ENCODE peak calls at places on chromosome 15, in five cellular contexts. C is body of pancreas, Q is transverse colon, X is pancreas, O is RWPE1. R is an unnamed sample.

GRCh38 chr15:83380026-83380425 is 67.1 kb upstream of the SH3GL3 start:
- DNase-seq in C (no peak), Q (no peak), X (no peak), O (peak), R (no peak)

GRCh38 chr15:37098468-37099320 is 1.7 kb downstream of the MEIS2 start:
- DNase-seq in C (peak), Q (no peak), X (peak), O (peak), R (peak)

GRCh38 chr15:68589783-68590710 is 11.3 kb downstream of the CORO2B start:
- DNase-seq in C (no peak), Q (no peak), X (no peak), O (no peak), R (no peak)

GRCh38 chr15:65740148-65740547 is 51.9 kb downstream of the DENND4A start:
- DNase-seq in C (no peak), Q (no peak), X (no peak), O (no peak), R (no peak)

GRCh38 chr15:72962054-72962702 is 90.1 kb upstream of the NEO1 start:
- DNase-seq in C (no peak), Q (peak), X (no peak), O (no peak), R (no peak)

GRCh38 chr15:40238481-40238926 is 359 bp upstream of the PAK6 start:
- DNase-seq in C (no peak), Q (no peak), X (no peak), O (no peak), R (no peak)

GRCh38 chr15:34239151-34239761 is 14.4 kb downstream of the EMC4 start:
- DNase-seq in C (no peak), Q (no peak), X (no peak), O (peak), R (no peak)

GRCh38 chr15:90701880-90702630 is 15.1 kb upstream of the BLM start:
- DNase-seq in C (no peak), Q (peak), X (no peak), O (no peak), R (peak)

GRCh38 chr15:98713585-98714001 is 65.3 kb downstream of the IGF1R start:
- DNase-seq in C (no peak), Q (peak), X (no peak), O (peak), R (peak)

GRCh38 chr15:35992791-35993190 is 446.8 kb upstream of the DPH6 start:
- DNase-seq in C (no peak), Q (no peak), X (no peak), O (no peak), R (no peak)

GRCh38 chr15:100525894-100526512 is 2.7 kb downstream of the CERS3 start:
- DNase-seq in C (peak), Q (peak), X (peak), O (no peak), R (no peak)

GRCh38 chr15:74723754-74724334 is 1.5 kb downstream of the CYP1A1 start:
- DNase-seq in C (no peak), Q (no peak), X (no peak), O (peak), R (peak)

GRCh38 chr15:63528138-63528659 is 23.8 kb downstream of the USP3 start:
- DNase-seq in C (no peak), Q (no peak), X (no peak), O (no peak), R (no peak)

GRCh38 chr15:26260517-26261133 is 397.5 kb upstream of the ATP10A start:
- DNase-seq in C (peak), Q (no peak), X (peak), O (no peak), R (peak)

GRCh38 chr15:80841537-80841936 is 62.4 kb downstream of the CEMIP start:
- DNase-seq in C (no peak), Q (no peak), X (no peak), O (no peak), R (no peak)

GRCh38 chr15:90213818-90214204 is 12.7 kb downstream of the SEMA4B start:
- DNase-seq in C (peak), Q (no peak), X (no peak), O (no peak), R (no peak)

GRCh38 chr15:78316211-78317077 is 17.0 kb upstream of the SKIC8 start:
- DNase-seq in C (no peak), Q (peak), X (no peak), O (no peak), R (no peak)

GRCh38 chr15:31236184-31237041 is 90.2 kb upstream of the KLF13 start:
- DNase-seq in C (peak), Q (peak), X (peak), O (peak), R (no peak)

GRCh38 chr15:70826634-70827033 is 27.3 kb downstream of the LARP6 start:
- DNase-seq in C (no peak), Q (peak), X (no peak), O (peak), R (no peak)

GRCh38 chr15:28018291-28019044 is 80.6 kb downstream of the OCA2 start:
- DNase-seq in C (no peak), Q (no peak), X (no peak), O (no peak), R (no peak)

GRCh38 chr15:32646304-32646703 is 4.8 kb downstream of the SCG5 start:
- DNase-seq in C (no peak), Q (no peak), X (no peak), O (no peak), R (no peak)

GRCh38 chr15:57635300-57635944 is 43.7 kb downstream of the MYZAP start:
- DNase-seq in C (peak), Q (peak), X (peak), O (no peak), R (no peak)
- TF ChIP-seq CTCF in C (peak), Q (no peak), X (no peak), O (no peak), R (no peak)

DNA sequence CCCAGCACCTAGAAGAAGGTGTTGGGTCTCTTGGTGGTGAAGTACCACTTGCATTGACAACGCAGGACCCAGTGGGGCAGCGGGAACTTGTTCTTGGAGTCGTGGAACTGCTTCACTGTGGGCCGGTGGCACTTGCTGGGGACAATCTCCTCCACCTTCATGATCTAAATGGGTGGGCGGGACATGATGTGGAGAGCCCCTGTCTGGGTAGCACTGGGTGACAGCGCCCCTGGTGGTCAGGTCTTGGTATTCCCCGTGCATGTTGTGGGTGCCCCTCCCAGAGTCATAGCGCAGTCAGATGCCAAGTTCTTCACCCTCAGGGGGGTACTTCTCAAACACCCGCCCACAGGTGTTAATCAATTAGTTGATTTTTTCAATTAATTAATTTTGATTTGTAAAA is 60.2 kb downstream of the AGBL1 start:
- DNase-seq in C (no peak), Q (no peak), X (no peak), O (no peak), R (no peak)
- TF ChIP-seq CTCF in C (no peak), Q (no peak), X (no peak), O (peak), R (peak)

DNA sequence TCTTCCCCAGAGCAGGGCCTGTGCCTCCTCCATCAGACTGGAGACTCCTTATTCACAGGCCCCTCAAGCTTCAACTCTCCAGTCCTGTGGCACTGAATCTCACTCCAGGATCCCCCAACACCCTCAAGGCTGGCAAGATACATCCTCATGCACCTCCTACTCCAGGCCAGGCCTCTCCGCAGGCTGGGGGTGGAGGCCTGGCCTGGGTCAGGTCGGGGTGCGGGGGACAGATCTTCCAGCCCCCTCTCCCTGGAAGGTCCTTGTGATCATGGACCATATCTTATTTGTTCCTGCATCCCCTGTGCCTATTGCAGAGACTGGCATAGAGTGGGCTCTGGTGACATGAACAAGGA is 147.3 kb downstream of the SMAD6 start:
- DNase-seq in C (no peak), Q (no peak), X (no peak), O (no peak), R (no peak)
- TF ChIP-seq CTCF in C (no peak), Q (no peak), X (no peak), O (no peak), R (no peak)

DNA sequence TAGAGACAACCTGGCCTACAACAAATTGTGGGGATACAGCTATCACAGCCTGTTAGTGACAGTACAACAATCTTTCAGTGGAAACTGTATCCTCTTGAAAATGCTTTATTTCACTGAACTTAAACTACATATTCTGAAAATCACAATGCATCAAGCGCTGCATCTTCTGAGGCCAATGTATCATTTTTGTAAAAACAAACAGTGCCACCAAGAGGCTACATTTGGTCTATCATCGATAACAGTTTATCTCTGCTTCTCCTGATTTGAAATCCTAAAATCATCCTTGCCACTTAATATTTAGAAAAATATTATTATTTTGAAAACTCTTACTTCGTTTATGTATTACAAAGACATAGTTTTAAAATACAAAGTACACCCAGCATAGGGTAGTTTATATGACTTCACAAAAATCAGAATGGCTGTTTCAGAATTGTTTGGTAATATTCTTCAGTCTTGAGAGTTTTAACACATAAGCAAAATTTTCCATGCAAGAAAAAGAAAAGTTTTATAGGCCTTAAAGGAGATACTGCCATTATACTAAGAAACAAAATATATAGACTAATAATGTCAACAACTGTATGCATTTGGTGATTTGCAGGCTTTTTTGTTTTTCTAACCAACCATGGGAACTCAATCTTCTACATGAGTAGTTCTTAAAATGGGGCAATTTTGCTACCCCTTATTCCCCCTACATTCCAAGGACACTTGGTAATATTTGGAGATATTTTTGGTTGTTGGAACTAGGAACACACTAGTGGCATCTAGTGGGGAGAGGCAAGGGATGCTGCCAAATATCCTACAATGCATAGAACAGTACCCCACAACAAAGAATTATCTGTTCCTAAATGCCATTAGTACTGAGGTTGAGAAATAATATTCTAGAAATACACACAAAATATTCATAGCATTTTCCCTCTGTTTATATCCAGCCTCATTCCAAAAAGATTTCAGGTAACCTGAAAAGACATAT is 42.3 kb downstream of the WDR72 start:
- DNase-seq in C (no peak), Q (no peak), X (no peak), O (peak), R (no peak)
- TF ChIP-seq CTCF in C (peak), Q (no peak), X (peak), O (peak), R (peak)

GRCh38 chr15:89130194-89130593 is 41.9 kb downstream of the ABHD2 start:
- DNase-seq in C (no peak), Q (no peak), X (no peak), O (no peak), R (no peak)
- TF ChIP-seq CTCF in C (no peak), Q (no peak), X (no peak), O (no peak), R (no peak)

GRCh38 chr15:61624950-61625349 is 395.8 kb upstream of the RORA start:
- DNase-seq in C (no peak), Q (no peak), X (no peak), O (no peak), R (no peak)
- TF ChIP-seq CTCF in C (no peak), Q (no peak), X (no peak), O (no peak), R (no peak)

GRCh38 chr15:55522741-55523450 is 14.9 kb upstream of the DNAAF4 start:
- DNase-seq in C (no peak), Q (no peak), X (no peak), O (no peak), R (no peak)

GRCh38 chr15:55518009-55518408 is 10.0 kb upstream of the DNAAF4 start:
- DNase-seq in C (no peak), Q (no peak), X (no peak), O (no peak), R (no peak)

GRCh38 chr15:55514414-55514850 is 6.4 kb upstream of the DNAAF4 start:
- DNase-seq in C (no peak), Q (no peak), X (no peak), O (no peak), R (no peak)

GRCh38 chr15:55515991-55516776 is 8.2 kb upstream of the DNAAF4 start:
- DNase-seq in C (no peak), Q (no peak), X (no peak), O (no peak), R (no peak)

GRCh38 chr15:55518641-55519040 is 10.6 kb upstream of the DNAAF4 start:
- DNase-seq in C (no peak), Q (no peak), X (no peak), O (no peak), R (no peak)
- TF ChIP-seq CTCF in C (peak), Q (no peak), X (no peak), O (peak), R (peak)

DNA sequence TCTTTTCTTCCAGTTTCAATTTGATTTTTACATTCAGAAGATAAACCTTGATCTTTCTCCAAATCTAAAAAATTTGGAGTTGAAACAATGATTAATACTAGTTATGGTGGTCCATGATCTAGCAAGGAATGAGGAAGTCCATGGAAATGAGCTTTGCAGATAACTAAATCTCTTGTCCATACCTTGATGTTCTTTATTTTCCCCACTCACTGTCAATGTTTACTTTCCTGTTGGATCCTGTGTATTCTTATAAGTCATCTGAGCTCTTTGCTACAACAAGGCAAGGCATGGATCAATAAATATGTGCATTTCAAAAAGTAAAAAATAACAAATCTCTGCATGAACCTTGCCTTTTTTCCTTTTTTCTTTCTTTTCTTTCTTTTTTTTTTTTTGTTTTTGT is 6.2 kb upstream of the MYO1E start:
- DNase-seq in C (no peak), Q (no peak), X (no peak), O (no peak), R (no peak)
- TF ChIP-seq CTCF in C (no peak), Q (no peak), X (no peak), O (no peak), R (no peak)

R was measured in endothelial cell.